ENCODE peak calls at places on chromosomes 2 and 18, in four cellular contexts. D is retina, T is GM23248, Z is astrocyte of the spinal cord. V is an unnamed sample.
A peak's percentile ranks its signal among the peaks of the same experiment; 100 is the strongest.

GRCh38 chr2:128638741-128639477 is 320.2 kb upstream of the HS6ST1 start:
- DNase-seq in T (peak; percentile 70), Z (peak; percentile 81), D (peak; percentile 89), V (no peak)

GRCh38 chr2:240819404-240820013 is 510 bp downstream of the KIF1A start:
- DNase-seq in Z (no peak), D (peak; percentile 55), T (no peak), V (no peak)

GRCh38 chr2:127560201-127560928 is 24.9 kb downstream of the MYO7B start:
- DNase-seq in T (peak; percentile 90), Z (no peak), D (no peak), V (no peak)

GRCh38 chr2:246489-247145 is 17.2 kb downstream of the SH3YL1 start:
- DNase-seq in D (peak; percentile 48), T (peak; percentile 75), Z (peak; percentile 63), V (peak; percentile 34)

GRCh38 chr18:34901299-34901698 is 139.9 kb upstream of the MAPRE2 start:
- DNase-seq in T (peak; percentile 24), Z (no peak), D (no peak), V (no peak)

GRCh38 chr2:194319222-194319992 is 1337.6 kb upstream of the SLC39A10 start:
- DNase-seq in T (no peak), Z (no peak), D (no peak), V (no peak)

GRCh38 chr2:169827272-169828140 is at the start of gene UBR3:
- DNase-seq in D (peak; percentile 89), Z (peak; percentile 91), T (peak; percentile 97), V (peak; percentile 80)

GRCh38 chr2:212618636-212619035 is 80.0 kb upstream of the ERBB4 start:
- DNase-seq in D (no peak), Z (no peak), T (peak; percentile 78), V (no peak)

GRCh38 chr18:4125246-4125938 is 329.7 kb downstream of the DLGAP1 start:
- DNase-seq in Z (peak; percentile 69), D (peak; percentile 66), T (peak; percentile 66), V (no peak)

GRCh38 chr18:12851709-12852108 is 32.3 kb downstream of the PTPN2 start:
- DNase-seq in D (no peak), T (no peak), Z (peak; percentile 35), V (no peak)

GRCh38 chr2:240298803-240299709 is 136.4 kb upstream of the GPC1 start:
- DNase-seq in T (no peak), D (no peak), Z (no peak), V (no peak)

GRCh38 chr2:66689456-66690051 is 254.6 kb downstream of the MEIS1 start:
- DNase-seq in D (no peak), Z (no peak), T (no peak), V (no peak)

GRCh38 chr2:72942881-72943418 is 25.6 kb downstream of the EMX1 start:
- DNase-seq in D (no peak), T (no peak), Z (no peak), V (no peak)

GRCh38 chr2:10873790-10874437 is 37.8 kb upstream of the KCNF1 start:
- DNase-seq in Z (no peak), D (no peak), T (peak; percentile 68), V (no peak)

GRCh38 chr2:69683170-69683971 is 39.8 kb upstream of the AAK1 start:
- DNase-seq in Z (peak; percentile 82), T (peak; percentile 78), D (no peak), V (no peak)

GRCh38 chr2:237723613-237724012 is 75.0 kb upstream of the RBM44 start:
- DNase-seq in Z (no peak), T (peak; percentile 39), D (no peak), V (peak; percentile 59)

GRCh38 chr2:85303780-85304531 is 23.8 kb downstream of the TGOLN2 start:
- DNase-seq in D (no peak), T (no peak), Z (no peak), V (no peak)

GRCh38 chr2:30484995-30485394 is 37.9 kb downstream of the LCLAT1 start:
- DNase-seq in D (no peak), Z (no peak), T (no peak), V (no peak)

GRCh38 chr18:47120428-47120827 is 29.9 kb downstream of the HDHD2 start:
- DNase-seq in Z (no peak), D (no peak), T (no peak), V (no peak)

GRCh38 chr2:168515502-168515901 is 59.4 kb downstream of the CERS6 start:
- DNase-seq in D (no peak), Z (peak; percentile 74), T (peak; percentile 91), V (no peak)

V was measured in NCI-H748 treated with DMSO at 0.1 percent for 48 hours.